ENCODE peak calls at places on chromosomes 4 and X, in four cellular contexts. One of them, this sample, is unnamed.

GRCh38 chr4:20618010-20618409 is 82.2 kb upstream of the PACRGL start:
- DNase-seq in BJ: peak
- DNase-seq in psoas muscle: peak
- DNase-seq in CD4-positive, alpha-beta T cell: no peak
- DNase-seq in this sample: no peak

GRCh38 chr4:37073226-37073840 is 171.2 kb upstream of the NWD2 start:
- DNase-seq in CD4-positive, alpha-beta T cell: no peak
- DNase-seq in BJ: no peak
- DNase-seq in psoas muscle: no peak
- DNase-seq in this sample: no peak

GRCh38 chrX:24720036-24720435 is 26.3 kb downstream of the POLA1 start:
- DNase-seq in psoas muscle: no peak
- DNase-seq in CD4-positive, alpha-beta T cell: no peak
- DNase-seq in BJ: no peak
- DNase-seq in this sample: no peak

GRCh38 chr4:16224264-16224663 is 2.0 kb downstream of the TAPT1 start:
- DNase-seq in psoas muscle: no peak
- DNase-seq in CD4-positive, alpha-beta T cell: no peak
- DNase-seq in BJ: no peak
- DNase-seq in this sample: no peak

GRCh38 chr4:48290146-48290772 is 20.6 kb upstream of the TEC start:
- DNase-seq in CD4-positive, alpha-beta T cell: no peak
- DNase-seq in psoas muscle: no peak
- DNase-seq in BJ: no peak
- DNase-seq in this sample: no peak

GRCh38 chrX:151870603-151871002 is 42.1 kb upstream of the MAGEA4 start:
- DNase-seq in CD4-positive, alpha-beta T cell: no peak
- DNase-seq in psoas muscle: no peak
- DNase-seq in BJ: peak
- DNase-seq in this sample: no peak

GRCh38 chrX:20427173-20427770 is 160.6 kb upstream of the RPS6KA3 start:
- DNase-seq in psoas muscle: no peak
- DNase-seq in BJ: no peak
- DNase-seq in CD4-positive, alpha-beta T cell: no peak
- DNase-seq in this sample: no peak

GRCh38 chr4:11495291-11495690 is 66.6 kb upstream of the HS3ST1 start:
- DNase-seq in BJ: no peak
- DNase-seq in CD4-positive, alpha-beta T cell: no peak
- DNase-seq in psoas muscle: no peak
- DNase-seq in this sample: no peak

GRCh38 chr4:30172416-30172815 is 547.8 kb upstream of the PCDH7 start:
- DNase-seq in BJ: no peak
- DNase-seq in psoas muscle: no peak
- DNase-seq in CD4-positive, alpha-beta T cell: no peak
- DNase-seq in this sample: no peak

GRCh38 chrX:46311581-46312120 is 233.6 kb downstream of the ZNF674 start:
- DNase-seq in BJ: no peak
- DNase-seq in psoas muscle: no peak
- DNase-seq in CD4-positive, alpha-beta T cell: no peak
- DNase-seq in this sample: no peak

GRCh38 chr4:143700420-143701352 is at the start of gene FREM3:
- DNase-seq in psoas muscle: peak
- DNase-seq in BJ: no peak
- DNase-seq in CD4-positive, alpha-beta T cell: no peak
- DNase-seq in this sample: no peak

GRCh38 chr4:3827616-3828492 is 61.7 kb downstream of the ADRA2C start:
- DNase-seq in BJ: no peak
- DNase-seq in CD4-positive, alpha-beta T cell: no peak
- DNase-seq in psoas muscle: peak
- DNase-seq in this sample: no peak

GRCh38 chr4:51835854-51836253 is 7.1 kb upstream of the DCUN1D4 start:
- DNase-seq in CD4-positive, alpha-beta T cell: no peak
- DNase-seq in psoas muscle: no peak
- DNase-seq in BJ: no peak
- DNase-seq in this sample: no peak

GRCh38 chr4:88660446-88661294 is 37.0 kb downstream of the NAP1L5 start:
- DNase-seq in CD4-positive, alpha-beta T cell: no peak
- DNase-seq in BJ: peak
- DNase-seq in psoas muscle: no peak
- DNase-seq in this sample: no peak

GRCh38 chr4:148071009-148071408 is 339.1 kb downstream of the ARHGAP10 start:
- DNase-seq in psoas muscle: no peak
- DNase-seq in BJ: no peak
- DNase-seq in CD4-positive, alpha-beta T cell: no peak
- DNase-seq in this sample: no peak

GRCh38 chrX:112863850-112864249 is 23.2 kb upstream of the AMOT start:
- DNase-seq in psoas muscle: no peak
- DNase-seq in BJ: no peak
- DNase-seq in CD4-positive, alpha-beta T cell: no peak
- DNase-seq in this sample: no peak

GRCh38 chrX:79270401-79270800 is 96.7 kb downstream of the ITM2A start:
- DNase-seq in psoas muscle: peak
- DNase-seq in BJ: no peak
- DNase-seq in CD4-positive, alpha-beta T cell: peak
- DNase-seq in this sample: no peak

GRCh38 chr4:6617246-6617645 is 23.2 kb upstream of the MRFAP1 start:
- DNase-seq in BJ: no peak
- DNase-seq in CD4-positive, alpha-beta T cell: no peak
- DNase-seq in psoas muscle: no peak
- DNase-seq in this sample: no peak

GRCh38 chr4:126790633-126791032 is 842.1 kb upstream of the INTU start:
- DNase-seq in psoas muscle: no peak
- DNase-seq in CD4-positive, alpha-beta T cell: no peak
- DNase-seq in BJ: no peak
- DNase-seq in this sample: no peak

GRCh38 chrX:48458711-48459110 is 11.3 kb downstream of the SLC38A5 start:
- DNase-seq in CD4-positive, alpha-beta T cell: no peak
- DNase-seq in BJ: no peak
- DNase-seq in psoas muscle: no peak
- DNase-seq in this sample: no peak

GRCh38 chr4:101114936-101115372 is 232.4 kb downstream of the PPP3CA start:
- DNase-seq in CD4-positive, alpha-beta T cell: no peak
- DNase-seq in BJ: no peak
- DNase-seq in psoas muscle: no peak
- DNase-seq in this sample: no peak

GRCh38 chrX:48083212-48083611 is 11.8 kb upstream of the ZNF630 start:
- DNase-seq in psoas muscle: no peak
- DNase-seq in CD4-positive, alpha-beta T cell: peak
- DNase-seq in BJ: peak
- DNase-seq in this sample: no peak

GRCh38 chr4:53126099-53126498 is 239.8 kb downstream of the SCFD2 start:
- DNase-seq in BJ: no peak
- DNase-seq in psoas muscle: no peak
- DNase-seq in CD4-positive, alpha-beta T cell: no peak
- DNase-seq in this sample: no peak

GRCh38 chrX:10902001-10902400 is 209.1 kb upstream of the HCCS start:
- DNase-seq in psoas muscle: no peak
- DNase-seq in CD4-positive, alpha-beta T cell: no peak
- DNase-seq in BJ: no peak
- DNase-seq in this sample: no peak

GRCh38 chr4:74317616-74318256 is 9.5 kb downstream of the EPGN start:
- DNase-seq in CD4-positive, alpha-beta T cell: no peak
- DNase-seq in BJ: no peak
- DNase-seq in psoas muscle: no peak
- DNase-seq in this sample: no peak

GRCh38 chr4:25760048-25760447 is 102.7 kb downstream of the SEL1L3 start:
- DNase-seq in BJ: no peak
- DNase-seq in CD4-positive, alpha-beta T cell: no peak
- DNase-seq in psoas muscle: no peak
- DNase-seq in this sample: no peak
- TF ChIP-seq CTCF in BJ: no peak
- TF ChIP-seq CTCF in CD4-positive, alpha-beta T cell: no peak
- TF ChIP-seq CTCF in psoas muscle: no peak
- TF ChIP-seq CTCF in this sample: no peak

DNA sequence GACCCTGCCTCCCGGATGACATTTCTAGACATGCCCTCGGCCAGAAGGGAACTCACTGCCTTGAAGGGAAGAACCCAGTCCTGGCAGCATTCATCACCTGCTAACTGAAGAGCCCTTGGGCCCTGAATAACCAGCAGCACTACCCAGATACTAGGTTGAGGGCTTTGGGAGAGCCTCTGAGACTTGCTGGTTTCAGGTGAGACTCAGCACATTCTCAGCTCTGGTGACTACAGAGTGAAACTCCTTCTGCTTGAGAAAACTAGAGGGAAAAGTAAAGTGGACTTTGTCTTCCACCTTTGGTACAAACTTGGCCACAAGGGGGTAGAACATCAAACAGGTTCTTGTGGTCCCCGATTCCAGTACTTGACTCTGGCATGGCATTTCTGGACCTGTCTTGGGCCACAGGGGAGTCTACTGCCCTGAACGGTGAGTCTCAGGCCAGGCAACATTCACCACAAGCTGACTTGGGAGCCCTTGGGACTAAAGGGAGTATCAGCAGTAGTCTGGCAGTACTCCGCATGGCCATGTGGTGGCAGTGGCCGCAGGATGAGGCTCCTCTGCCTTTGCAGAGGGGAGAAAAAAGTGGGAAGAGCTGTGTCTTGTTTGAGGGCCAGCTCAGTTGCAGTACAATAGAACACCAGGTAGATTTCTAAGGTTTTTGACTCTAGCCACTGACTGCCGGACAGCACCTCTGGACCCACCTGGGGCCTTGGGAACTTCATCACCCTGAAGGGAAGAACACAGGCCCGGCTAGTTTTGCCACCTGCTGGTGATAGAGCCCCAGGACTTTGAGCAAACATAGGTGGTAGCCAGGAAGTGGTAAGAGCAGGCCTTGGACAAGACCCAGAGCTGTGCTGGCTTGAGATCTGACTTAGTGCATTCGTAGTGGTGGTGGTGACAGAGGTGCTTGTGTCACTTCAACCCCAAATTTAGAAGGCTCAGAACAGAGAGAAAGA is 414.8 kb downstream of the OPHN1 start:
- DNase-seq in psoas muscle: no peak
- DNase-seq in CD4-positive, alpha-beta T cell: no peak
- DNase-seq in BJ: no peak
- DNase-seq in this sample: no peak
- TF ChIP-seq CTCF in psoas muscle: peak
- TF ChIP-seq CTCF in CD4-positive, alpha-beta T cell: no peak
- TF ChIP-seq CTCF in BJ: peak
- TF ChIP-seq CTCF in this sample: peak

GRCh38 chr4:82939414-82939813 is 38.9 kb downstream of the THAP9 start:
- DNase-seq in CD4-positive, alpha-beta T cell: no peak
- DNase-seq in psoas muscle: no peak
- DNase-seq in BJ: no peak
- DNase-seq in this sample: no peak

GRCh38 chr4:82934441-82934840 is 33.9 kb downstream of the THAP9 start:
- DNase-seq in psoas muscle: no peak
- DNase-seq in CD4-positive, alpha-beta T cell: no peak
- DNase-seq in BJ: no peak
- DNase-seq in this sample: no peak
- TF ChIP-seq CTCF in psoas muscle: no peak
- TF ChIP-seq CTCF in CD4-positive, alpha-beta T cell: no peak
- TF ChIP-seq CTCF in BJ: no peak
- TF ChIP-seq CTCF in this sample: no peak

GRCh38 chr4:7798215-7798995 is 141.3 kb downstream of the AFAP1 start:
- DNase-seq in BJ: no peak
- DNase-seq in psoas muscle: no peak
- DNase-seq in CD4-positive, alpha-beta T cell: no peak
- DNase-seq in this sample: no peak
- TF ChIP-seq CTCF in BJ: no peak
- TF ChIP-seq CTCF in psoas muscle: no peak
- TF ChIP-seq CTCF in CD4-positive, alpha-beta T cell: no peak
- TF ChIP-seq CTCF in this sample: no peak

GRCh38 chr4:110970642-110971041 is 347.8 kb upstream of the PITX2 start:
- DNase-seq in psoas muscle: peak
- DNase-seq in BJ: no peak
- DNase-seq in CD4-positive, alpha-beta T cell: no peak
- DNase-seq in this sample: peak
- TF ChIP-seq CTCF in psoas muscle: peak
- TF ChIP-seq CTCF in BJ: peak
- TF ChIP-seq CTCF in CD4-positive, alpha-beta T cell: no peak
- TF ChIP-seq CTCF in this sample: peak

GRCh38 chrX:119756926-119757635 is 1.3 kb upstream of the SOWAHD start:
- DNase-seq in BJ: no peak
- DNase-seq in CD4-positive, alpha-beta T cell: no peak
- DNase-seq in psoas muscle: no peak
- DNase-seq in this sample: no peak

GRCh38 chrX:119753639-119754257 is 4.6 kb upstream of the SOWAHD start:
- DNase-seq in CD4-positive, alpha-beta T cell: peak
- DNase-seq in psoas muscle: no peak
- DNase-seq in BJ: no peak
- DNase-seq in this sample: no peak

GRCh38 chrX:119757979-119758681 is at the start of gene SOWAHD:
- DNase-seq in CD4-positive, alpha-beta T cell: peak
- DNase-seq in psoas muscle: peak
- DNase-seq in BJ: no peak
- DNase-seq in this sample: no peak

GRCh38 chrX:119757646-119757978 is 776 bp upstream of the SOWAHD start:
- DNase-seq in CD4-positive, alpha-beta T cell: no peak
- DNase-seq in BJ: no peak
- DNase-seq in psoas muscle: no peak
- DNase-seq in this sample: no peak

DNA sequence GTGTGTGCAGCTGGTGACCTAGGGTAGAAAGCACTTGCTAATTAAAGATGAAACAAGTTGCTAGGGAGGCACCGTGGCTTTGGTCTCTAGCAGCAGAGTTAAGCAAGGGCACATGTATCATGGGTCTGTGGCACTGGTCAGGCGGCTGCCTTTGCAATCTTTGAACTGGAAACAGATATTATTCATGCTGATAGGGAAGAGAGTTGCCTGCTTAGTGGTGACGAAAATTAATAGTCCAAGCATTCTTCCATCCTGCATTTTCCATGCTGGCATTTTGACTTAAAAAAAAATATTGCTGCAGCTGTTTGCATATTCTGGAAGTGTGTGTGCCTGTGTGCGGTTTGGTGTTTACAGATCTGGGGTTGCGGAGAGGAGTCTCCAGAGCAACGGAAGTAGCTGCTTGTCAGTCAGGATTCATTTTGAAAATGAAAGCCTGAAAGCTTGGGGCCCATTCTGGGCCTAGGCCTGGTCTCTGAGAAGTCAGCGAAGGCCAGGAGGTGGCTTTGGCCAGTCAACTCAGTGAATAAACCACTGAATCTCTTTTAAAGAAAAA is 2.3 kb upstream of the SOWAHD start:
- DNase-seq in CD4-positive, alpha-beta T cell: peak
- DNase-seq in psoas muscle: no peak
- DNase-seq in BJ: no peak
- DNase-seq in this sample: no peak
- TF ChIP-seq CTCF in CD4-positive, alpha-beta T cell: no peak
- TF ChIP-seq CTCF in psoas muscle: no peak
- TF ChIP-seq CTCF in BJ: no peak
- TF ChIP-seq CTCF in this sample: no peak

GRCh38 chrX:154030715-154031305 is 11.1 kb upstream of the IRAK1 start:
- DNase-seq in BJ: no peak
- DNase-seq in psoas muscle: no peak
- DNase-seq in CD4-positive, alpha-beta T cell: no peak
- DNase-seq in this sample: no peak
- TF ChIP-seq CTCF in BJ: no peak
- TF ChIP-seq CTCF in psoas muscle: no peak
- TF ChIP-seq CTCF in CD4-positive, alpha-beta T cell: no peak
- TF ChIP-seq CTCF in this sample: no peak

This sample was measured in type B pancreatic cell.